ENCODE peak calls at places on chromosomes 6 and 20, in six cellular contexts. Z, T, G, J, U and H are unnamed samples.

GRCh38 chr6:170448745-170449144 is 104.4 kb downstream of the PSMB1 start:
- DNase-seq in Z (no peak), T (no peak), G (no peak), J (no peak), U (no peak), H (no peak)

GRCh38 chr6:34576286-34576955 is 20.3 kb upstream of the SPDEF start:
- DNase-seq in Z (no peak), T (no peak), G (peak), J (no peak), U (no peak), H (no peak)

GRCh38 chr6:166736606-166737005 is 109.6 kb upstream of the RPS6KA2 start:
- DNase-seq in Z (no peak), T (no peak), G (peak), J (no peak), U (no peak), H (peak)

GRCh38 chr6:6525948-6526347 is 62.6 kb upstream of the LY86 start:
- DNase-seq in Z (no peak), T (no peak), G (no peak), J (no peak), U (no peak), H (no peak)

GRCh38 chr20:57361517-57361916 is 10.5 kb downstream of the RAE1 start:
- DNase-seq in Z (no peak), T (no peak), G (peak), J (no peak), U (no peak), H (peak)

GRCh38 chr6:156345700-156346099 is 431.5 kb upstream of the ARID1B start:
- DNase-seq in Z (no peak), T (no peak), G (no peak), J (no peak), U (no peak), H (no peak)

GRCh38 chr6:131061771-131062160 is 1.3 kb downstream of the EPB41L2 start:
- DNase-seq in Z (no peak), T (no peak), G (peak), J (no peak), U (no peak), H (no peak)

GRCh38 chr6:165817148-165817547 is 154.1 kb upstream of the PDE10A start:
- DNase-seq in Z (no peak), T (no peak), G (no peak), J (no peak), U (no peak), H (no peak)

GRCh38 chr20:11366660-11367059 is 551.0 kb upstream of the BTBD3 start:
- DNase-seq in Z (no peak), T (no peak), G (peak), J (no peak), U (no peak), H (no peak)

GRCh38 chr20:51532577-51533191 is 9.8 kb downstream of the NFATC2 start:
- DNase-seq in Z (no peak), T (peak), G (no peak), J (no peak), U (no peak), H (peak)

GRCh38 chr6:87654117-87654516 is 47.9 kb downstream of the AKIRIN2 start:
- DNase-seq in Z (no peak), T (no peak), G (no peak), J (no peak), U (peak), H (no peak)

GRCh38 chr6:16758163-16758975 is 2.9 kb downstream of the ATXN1 start:
- DNase-seq in Z (peak), T (no peak), G (peak), J (no peak), U (peak), H (no peak)

GRCh38 chr6:143097224-143097795 is 36.6 kb downstream of the AIG1 start:
- DNase-seq in Z (no peak), T (no peak), G (peak), J (no peak), U (no peak), H (no peak)

GRCh38 chr20:64246616-64247311 is 8.8 kb upstream of the PCMTD2 start:
- DNase-seq in Z (no peak), T (no peak), G (no peak), J (no peak), U (no peak), H (no peak)

GRCh38 chr6:137217801-137218472 is 1.2 kb downstream of the IFNGR1 start:
- DNase-seq in Z (peak), T (peak), G (peak), J (no peak), U (no peak), H (no peak)

GRCh38 chr6:34120953-34121675 is 24.8 kb downstream of the GRM4 start:
- DNase-seq in Z (no peak), T (no peak), G (no peak), J (no peak), U (no peak), H (no peak)

GRCh38 chr20:57834306-57834863 is 124.6 kb upstream of the PMEPA1 start:
- DNase-seq in Z (no peak), T (no peak), G (no peak), J (no peak), U (no peak), H (no peak)

GRCh38 chr6:89655122-89655521 is 16.6 kb upstream of the LYRM2 start:
- DNase-seq in Z (no peak), T (no peak), G (peak), J (no peak), U (no peak), H (peak)

GRCh38 chr6:37171141-37171969 is 1.4 kb downstream of the PIM1 start:
- DNase-seq in Z (peak), T (peak), G (peak), J (no peak), U (peak), H (no peak)

GRCh38 chr6:5261545-5262109 is 314 bp downstream of the FARS2 start:
- DNase-seq in Z (no peak), T (no peak), G (no peak), J (no peak), U (no peak), H (peak)

GRCh38 chr6:13767121-13767794 is 47.1 kb downstream of the MCUR1 start:
- DNase-seq in Z (no peak), T (peak), G (peak), J (no peak), U (peak), H (peak)

GRCh38 chr6:7674291-7674690 is 51.6 kb upstream of the BMP6 start:
- DNase-seq in Z (no peak), T (no peak), G (peak), J (no peak), U (no peak), H (no peak)

GRCh38 chr20:41370176-41370575 is 3.6 kb upstream of the EMILIN3 start:
- DNase-seq in Z (no peak), T (no peak), G (no peak), J (no peak), U (no peak), H (no peak)

GRCh38 chr6:134021396-134022122 is 30.9 kb downstream of the SLC2A12 start:
- DNase-seq in Z (no peak), T (no peak), G (no peak), J (no peak), U (no peak), H (no peak)

GRCh38 chr6:139194740-139195139 is 59.9 kb downstream of the HECA start:
- DNase-seq in Z (no peak), T (no peak), G (no peak), J (no peak), U (no peak), H (no peak)

GRCh38 chr20:8693709-8694108 is 375.2 kb upstream of the PLCB4 start:
- DNase-seq in Z (no peak), T (no peak), G (peak), J (peak), U (no peak), H (no peak)

GRCh38 chr6:155853011-155853410 is 397.4 kb upstream of the NOX3 start:
- DNase-seq in Z (no peak), T (no peak), G (no peak), J (no peak), U (no peak), H (no peak)

GRCh38 chr6:158674342-158674969 is 24.6 kb downstream of the SYTL3 start:
- DNase-seq in Z (no peak), T (no peak), G (no peak), J (no peak), U (no peak), H (no peak)

GRCh38 chr20:34842143-34842542 is 16.7 kb upstream of the NCOA6 start:
- DNase-seq in Z (no peak), T (no peak), G (no peak), J (no peak), U (no peak), H (no peak)